ENCODE peak calls at places on chromosomes 11 and 22, in ten cellular contexts. M is RWPE1; P is CD4-positive, alpha-beta T cell; V is stomach; D is cardiac muscle cell; Z is fibroblast of pulmonary artery; G is endothelial cell; R is fibroblast of lung; N is AG09319; A is fibroblast of mammary gland. O is an unnamed sample.

GRCh38 chr11:124672531-124673215 is 866 bp downstream of the SIAE start:
- DNase-seq in D (no peak), Z (no peak), N (no peak), M (no peak), V (no peak), P (no peak), G (no peak), R (no peak), A (no peak), O (no peak)

GRCh38 chr22:27397948-27398330 is 403.6 kb downstream of the MN1 start:
- DNase-seq in D (no peak), P (no peak), M (no peak), R (peak; percentile 85), Z (peak; percentile 86), V (peak; percentile 30), G (no peak), N (no peak), A (peak; percentile 47), O (no peak)

GRCh38 chr11:1878134-1879031 is 13.3 kb downstream of the PRR33 start:
- DNase-seq in R (no peak), N (no peak), Z (no peak), M (no peak), P (no peak), G (no peak), A (no peak), D (no peak), V (no peak), O (no peak)

GRCh38 chr11:121656333-121657090 is 203.7 kb upstream of the SORL1-AS1 start:
- DNase-seq in D (no peak), G (no peak), P (no peak), R (no peak), N (no peak), M (no peak), V (no peak), Z (no peak), A (no peak), O (no peak)

GRCh38 chr22:47366026-47366767 is 603.7 kb downstream of the TBC1D22A start:
- DNase-seq in Z (no peak), N (no peak), A (no peak), G (no peak), M (no peak), D (no peak), P (no peak), V (peak; percentile 20), R (no peak), O (no peak)

GRCh38 chr22:42294034-42294985 is 23.9 kb upstream of the TCF20 start:
- DNase-seq in G (peak; percentile 85), A (peak; percentile 31), M (peak; percentile 45), P (peak; percentile 41), N (no peak), R (peak; percentile 47), V (peak; percentile 38), D (peak; percentile 87), Z (peak; percentile 67), O (no peak)

GRCh38 chr11:126949066-126949945 is 51.3 kb downstream of the KIRREL3 start:
- DNase-seq in A (peak; percentile 29), Z (no peak), R (no peak), P (no peak), G (no peak), V (no peak), M (no peak), N (no peak), D (no peak), O (no peak)

GRCh38 chr22:45503071-45503815 is 560 bp downstream of the FBLN1 start:
- DNase-seq in N (no peak), G (peak; percentile 15), P (no peak), M (peak; percentile 20), R (no peak), V (no peak), D (no peak), A (no peak), Z (no peak), O (no peak)

DNA sequence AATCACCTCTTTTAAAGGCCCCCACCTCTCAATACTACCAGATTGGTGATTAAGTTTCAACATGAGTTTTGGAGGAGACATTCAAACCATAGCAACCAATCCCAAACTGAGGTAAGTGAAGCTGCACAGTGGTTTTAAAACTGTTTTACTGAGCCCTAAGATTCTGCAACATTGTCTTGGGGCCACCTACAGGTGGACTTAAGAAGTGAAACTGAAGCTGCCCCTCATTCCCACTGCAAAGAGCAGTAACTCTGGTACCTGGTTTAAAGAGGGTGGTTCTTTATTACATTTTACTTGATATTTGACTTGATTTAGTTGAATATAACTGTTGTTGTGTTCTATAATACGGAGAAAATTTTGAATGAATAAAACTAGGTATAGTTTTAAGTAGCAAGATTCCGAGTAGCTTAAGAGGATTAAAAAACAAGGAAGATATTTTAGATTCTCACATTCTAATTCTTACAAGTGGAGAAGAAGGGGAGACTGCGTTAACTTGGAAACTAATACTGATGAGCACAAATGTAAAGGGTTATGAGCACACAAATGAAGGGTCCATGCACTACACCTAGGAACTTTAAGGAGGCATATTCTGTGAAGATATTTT is 26.7 kb downstream of the SYT9 start:
- DNase-seq in R (peak; percentile 40), A (peak; percentile 44), N (peak; percentile 4), V (no peak), D (peak; percentile 53), Z (peak; percentile 57), M (peak; percentile 33), P (no peak), G (peak; percentile 47), O (no peak)
- TF ChIP-seq CTCF in R (peak; percentile 80), A (peak; percentile 65), N (peak; percentile 68), V (no peak), D (peak; percentile 72), Z (peak; percentile 73), M (peak; percentile 53), P (peak; percentile 30), G (peak; percentile 82), O (no peak)

DNA sequence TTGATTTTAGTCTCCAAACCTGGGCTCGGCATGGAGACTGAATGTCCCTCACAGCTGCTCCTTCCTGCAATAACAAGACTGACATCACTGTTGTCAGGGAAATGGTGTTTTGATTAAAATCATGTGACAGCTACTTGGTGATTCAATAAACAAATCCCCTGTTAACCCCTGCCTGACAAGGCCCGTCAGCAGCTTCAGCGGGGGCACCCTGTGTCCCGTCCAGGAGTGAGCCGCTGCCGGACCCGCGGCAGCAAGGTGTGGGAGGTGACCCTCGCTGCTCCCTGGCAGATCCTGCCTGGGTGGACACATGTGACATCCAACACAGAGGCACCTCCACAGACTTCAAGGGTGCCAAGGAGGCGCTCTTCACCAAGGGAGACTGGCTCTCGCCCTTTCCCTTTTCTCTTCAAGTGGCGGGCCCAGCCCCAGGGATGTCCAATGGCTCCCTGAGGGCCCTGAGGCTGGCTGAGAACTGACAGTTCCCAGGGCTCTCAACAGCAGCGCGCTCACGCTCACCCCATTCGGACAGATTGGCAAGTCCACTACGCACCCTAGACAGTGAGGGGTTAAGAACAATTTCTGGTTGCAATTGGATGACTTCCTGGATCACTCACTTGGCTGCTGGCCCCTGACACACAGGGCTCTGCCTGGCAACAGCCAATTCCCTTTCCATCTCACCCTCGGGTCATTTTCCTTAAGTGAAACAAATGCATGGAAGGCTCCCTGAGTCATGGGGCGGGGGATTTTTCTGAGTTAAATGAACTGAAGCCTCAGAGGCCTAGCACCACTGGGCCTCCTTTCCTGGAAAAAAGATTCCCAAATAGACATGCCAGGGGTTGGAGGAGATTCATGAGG is 30.7 kb downstream of the PPP2R1B start:
- DNase-seq in M (peak; percentile 93), Z (peak; percentile 99), N (peak; percentile 98), D (no peak), P (no peak), R (peak; percentile 99), A (peak; percentile 100), V (peak; percentile 54), G (no peak), O (peak; percentile 70)
- TF ChIP-seq CTCF in M (no peak), Z (no peak), N (no peak), D (peak; percentile 9), P (no peak), R (no peak), A (no peak), V (no peak), G (no peak), O (no peak)

GRCh38 chr11:119041821-119042514 is 11.3 kb upstream of the SLC37A4 start:
- DNase-seq in P (no peak), R (no peak), V (no peak), N (no peak), M (no peak), G (no peak), Z (no peak), D (no peak), A (no peak), O (no peak)

GRCh38 chr11:119046489-119046888 is 10.5 kb downstream of the HYOU1 start:
- DNase-seq in Z (no peak), M (no peak), A (no peak), N (no peak), R (no peak), V (no peak), P (no peak), D (no peak), G (no peak), O (no peak)

GRCh38 chr11:119047205-119047604 is 9.8 kb downstream of the HYOU1 start:
- DNase-seq in G (no peak), D (no peak), Z (no peak), P (no peak), N (no peak), R (no peak), V (no peak), A (no peak), M (no peak), O (no peak)

GRCh38 chr11:119048644-119049043 is 8.4 kb downstream of the HYOU1 start:
- DNase-seq in G (no peak), N (no peak), P (no peak), Z (no peak), A (no peak), M (no peak), V (no peak), R (no peak), D (no peak), O (no peak)

GRCh38 chr11:119044708-119045107 is 12.3 kb downstream of the HYOU1 start:
- DNase-seq in G (no peak), V (no peak), D (no peak), R (no peak), N (no peak), M (no peak), A (no peak), P (no peak), Z (no peak), O (no peak)
- TF ChIP-seq CTCF in G (peak; percentile 45), V (no peak), D (no peak), R (no peak), N (no peak), M (no peak), A (no peak), P (no peak), Z (peak; percentile 20), O (no peak)

GRCh38 chr11:113847111-113847510 is 28.3 kb downstream of the USP28 start:
- DNase-seq in Z (no peak), G (no peak), M (no peak), V (no peak), R (no peak), P (no peak), A (no peak), N (no peak), D (no peak), O (no peak)

GRCh38 chr11:113850188-113850587 is 25.2 kb downstream of the USP28 start:
- DNase-seq in V (no peak), N (no peak), P (no peak), G (no peak), Z (no peak), D (no peak), A (no peak), M (no peak), R (no peak), O (no peak)

GRCh38 chr11:113847580-113847979 is 27.8 kb downstream of the USP28 start:
- DNase-seq in M (no peak), P (no peak), Z (no peak), A (no peak), D (no peak), V (no peak), N (no peak), R (no peak), G (no peak), O (no peak)

GRCh38 chr11:113849713-113850112 is 25.7 kb downstream of the USP28 start:
- DNase-seq in P (no peak), G (no peak), N (no peak), A (no peak), M (no peak), Z (no peak), R (no peak), D (no peak), V (no peak), O (no peak)
- TF ChIP-seq CTCF in P (no peak), G (no peak), N (no peak), A (no peak), M (no peak), Z (no peak), R (no peak), D (no peak), V (no peak), O (no peak)